ENCODE peak calls at places on chromosomes 1 and 21, in six cellular contexts. One of them, this sample, is unnamed.
A peak's percentile ranks its signal among the peaks of the same experiment; 100 is the strongest.

GRCh38 chr1:50328552-50328951 is 94.7 kb downstream of the DMRTA2 start:
- DNase-seq in endodermal cell: no peak
- DNase-seq in PC-9: no peak
- DNase-seq in tibial nerve: no peak
- DNase-seq in spleen: no peak
- DNase-seq in neural progenitor cell: no peak
- DNase-seq in this sample: no peak

GRCh38 chr1:27003745-27004470 is 8.7 kb downstream of the TENT5B start:
- DNase-seq in spleen: no peak
- DNase-seq in tibial nerve: no peak
- DNase-seq in neural progenitor cell: no peak
- DNase-seq in endodermal cell: peak; percentile 64
- DNase-seq in PC-9: no peak
- DNase-seq in this sample: no peak

GRCh38 chr1:219539645-219540254 is 73.2 kb downstream of the ZC3H11B start:
- DNase-seq in tibial nerve: no peak
- DNase-seq in endodermal cell: no peak
- DNase-seq in PC-9: no peak
- DNase-seq in neural progenitor cell: no peak
- DNase-seq in spleen: no peak
- DNase-seq in this sample: no peak

GRCh38 chr21:16195896-16196443 is 466.2 kb downstream of the USP25 start:
- DNase-seq in PC-9: no peak
- DNase-seq in spleen: no peak
- DNase-seq in neural progenitor cell: no peak
- DNase-seq in endodermal cell: no peak
- DNase-seq in tibial nerve: no peak
- DNase-seq in this sample: no peak

GRCh38 chr1:173410133-173410793 is 66.9 kb upstream of the PRDX6 start:
- DNase-seq in endodermal cell: no peak
- DNase-seq in PC-9: no peak
- DNase-seq in tibial nerve: no peak
- DNase-seq in neural progenitor cell: no peak
- DNase-seq in spleen: no peak
- DNase-seq in this sample: no peak

GRCh38 chr1:41325801-41326200 is 35.4 kb upstream of the FOXO6 start:
- DNase-seq in spleen: no peak
- DNase-seq in endodermal cell: no peak
- DNase-seq in neural progenitor cell: no peak
- DNase-seq in PC-9: peak; percentile 62
- DNase-seq in tibial nerve: no peak
- DNase-seq in this sample: no peak

GRCh38 chr1:226308166-226308722 is 720 bp downstream of the LIN9 start:
- DNase-seq in tibial nerve: no peak
- DNase-seq in spleen: no peak
- DNase-seq in endodermal cell: no peak
- DNase-seq in PC-9: no peak
- DNase-seq in neural progenitor cell: peak; percentile 5
- DNase-seq in this sample: no peak

GRCh38 chr1:207654320-207654719 is 9.4 kb downstream of the CR1L start:
- DNase-seq in PC-9: no peak
- DNase-seq in tibial nerve: no peak
- DNase-seq in neural progenitor cell: no peak
- DNase-seq in endodermal cell: no peak
- DNase-seq in spleen: no peak
- DNase-seq in this sample: no peak

GRCh38 chr21:41752231-41752681 is 14.6 kb downstream of the RIPK4 start:
- DNase-seq in spleen: no peak
- DNase-seq in neural progenitor cell: no peak
- DNase-seq in PC-9: peak; percentile 68
- DNase-seq in endodermal cell: no peak
- DNase-seq in tibial nerve: no peak
- DNase-seq in this sample: no peak

GRCh38 chr1:11058026-11058425 is 1.8 kb downstream of the SRM start:
- DNase-seq in tibial nerve: no peak
- DNase-seq in spleen: no peak
- DNase-seq in PC-9: no peak
- DNase-seq in neural progenitor cell: no peak
- DNase-seq in endodermal cell: no peak
- DNase-seq in this sample: no peak

GRCh38 chr1:147084273-147085096 is 87.8 kb downstream of the PRKAB2 start:
- DNase-seq in neural progenitor cell: peak; percentile 85
- DNase-seq in spleen: peak; percentile 84
- DNase-seq in endodermal cell: peak; percentile 93
- DNase-seq in tibial nerve: peak; percentile 44
- DNase-seq in PC-9: peak; percentile 97
- DNase-seq in this sample: peak; percentile 82

GRCh38 chr1:222331765-222332164 is 216.1 kb downstream of the HHIPL2 start:
- DNase-seq in spleen: no peak
- DNase-seq in tibial nerve: no peak
- DNase-seq in endodermal cell: no peak
- DNase-seq in PC-9: no peak
- DNase-seq in neural progenitor cell: no peak
- DNase-seq in this sample: no peak

GRCh38 chr1:212162635-212163034 is 122.6 kb upstream of the PPP2R5A start:
- DNase-seq in spleen: no peak
- DNase-seq in PC-9: no peak
- DNase-seq in endodermal cell: no peak
- DNase-seq in tibial nerve: peak; percentile 35
- DNase-seq in neural progenitor cell: no peak
- DNase-seq in this sample: no peak

GRCh38 chr1:52857443-52857842 is 14.9 kb downstream of the ZYG11A start:
- DNase-seq in spleen: no peak
- DNase-seq in PC-9: no peak
- DNase-seq in endodermal cell: no peak
- DNase-seq in tibial nerve: no peak
- DNase-seq in neural progenitor cell: no peak
- DNase-seq in this sample: no peak

GRCh38 chr1:55580845-55581332 is 365.7 kb upstream of the USP24 start:
- DNase-seq in tibial nerve: peak; percentile 51
- DNase-seq in spleen: no peak
- DNase-seq in endodermal cell: peak; percentile 28
- DNase-seq in neural progenitor cell: no peak
- DNase-seq in PC-9: peak; percentile 81
- DNase-seq in this sample: no peak

GRCh38 chr1:161367684-161368398 is at the start of gene CFAP126:
- DNase-seq in spleen: peak; percentile 82
- DNase-seq in PC-9: peak; percentile 61
- DNase-seq in endodermal cell: peak; percentile 85
- DNase-seq in tibial nerve: peak; percentile 54
- DNase-seq in neural progenitor cell: peak; percentile 15
- DNase-seq in this sample: peak; percentile 64

GRCh38 chr1:111481387-111482221 is 7.8 kb downstream of the C1orf162 start:
- DNase-seq in PC-9: peak; percentile 80
- DNase-seq in neural progenitor cell: peak; percentile 79
- DNase-seq in tibial nerve: peak; percentile 79
- DNase-seq in spleen: peak; percentile 93
- DNase-seq in endodermal cell: peak; percentile 92
- DNase-seq in this sample: peak; percentile 88

GRCh38 chr1:189851806-189852367 is 625.8 kb downstream of the BRINP3 start:
- DNase-seq in neural progenitor cell: no peak
- DNase-seq in PC-9: no peak
- DNase-seq in endodermal cell: no peak
- DNase-seq in spleen: no peak
- DNase-seq in tibial nerve: no peak
- DNase-seq in this sample: no peak

GRCh38 chr21:27807596-27807995 is 840.7 kb upstream of the ADAMTS5 start:
- DNase-seq in spleen: no peak
- DNase-seq in neural progenitor cell: no peak
- DNase-seq in endodermal cell: no peak
- DNase-seq in PC-9: no peak
- DNase-seq in tibial nerve: no peak
- DNase-seq in this sample: no peak

GRCh38 chr1:52665173-52666020 is 32.4 kb downstream of the SHISAL2A start:
- DNase-seq in spleen: no peak
- DNase-seq in endodermal cell: no peak
- DNase-seq in PC-9: no peak
- DNase-seq in tibial nerve: no peak
- DNase-seq in neural progenitor cell: no peak
- DNase-seq in this sample: no peak

GRCh38 chr1:226714148-226714547 is 24.9 kb downstream of the ITPKB start:
- DNase-seq in endodermal cell: no peak
- DNase-seq in PC-9: peak; percentile 48
- DNase-seq in spleen: no peak
- DNase-seq in neural progenitor cell: no peak
- DNase-seq in tibial nerve: no peak
- DNase-seq in this sample: no peak

GRCh38 chr21:33643658-33644311 is 1.5 kb downstream of the ITSN1 start:
- DNase-seq in tibial nerve: no peak
- DNase-seq in neural progenitor cell: peak; percentile 68
- DNase-seq in PC-9: no peak
- DNase-seq in endodermal cell: peak; percentile 54
- DNase-seq in spleen: no peak
- DNase-seq in this sample: no peak

GRCh38 chr1:40382601-40383000 is 9.1 kb downstream of the SMAP2 start:
- DNase-seq in PC-9: no peak
- DNase-seq in endodermal cell: no peak
- DNase-seq in spleen: no peak
- DNase-seq in tibial nerve: no peak
- DNase-seq in neural progenitor cell: no peak
- DNase-seq in this sample: no peak

GRCh38 chr1:79380078-79380477 is 373.5 kb upstream of the ADGRL4 start:
- DNase-seq in endodermal cell: no peak
- DNase-seq in neural progenitor cell: no peak
- DNase-seq in PC-9: no peak
- DNase-seq in tibial nerve: no peak
- DNase-seq in spleen: no peak
- DNase-seq in this sample: no peak

DNA sequence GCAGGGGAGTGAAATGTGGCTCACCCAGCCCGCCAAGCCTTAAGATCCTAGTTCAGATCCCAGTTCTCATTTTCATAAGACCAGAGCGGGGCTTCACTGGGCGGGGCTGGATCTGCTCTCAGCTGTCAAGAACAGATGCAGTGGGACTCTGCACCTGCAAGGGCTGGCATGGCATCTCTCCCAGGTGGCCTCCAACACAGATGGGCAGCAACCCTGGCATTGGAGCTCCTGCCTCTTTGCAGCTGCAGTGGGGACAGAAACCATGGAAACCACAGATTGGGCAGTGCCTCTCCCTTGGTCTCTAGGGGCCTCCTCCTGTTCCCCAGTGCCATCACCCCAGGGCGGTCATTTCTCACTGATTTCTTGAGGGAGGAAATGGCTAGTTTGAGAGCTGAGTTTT is 267.7 kb downstream of the PRDM2 start:
- DNase-seq in spleen: no peak
- DNase-seq in tibial nerve: no peak
- DNase-seq in neural progenitor cell: no peak
- DNase-seq in endodermal cell: no peak
- DNase-seq in PC-9: no peak
- DNase-seq in this sample: no peak
- H3K4me1 ChIP-seq in spleen: no peaks in the 10 kb centered on the region
- H3K4me1 ChIP-seq in tibial nerve: no peaks in the 10 kb centered on the region
- H3K4me1 ChIP-seq in neural progenitor cell: no peaks in the 10 kb centered on the region
- H3K4me1 ChIP-seq in endodermal cell: no peaks in the 10 kb centered on the region
- H3K4me1 ChIP-seq in PC-9: no peaks in the 10 kb centered on the region
- H3K4me1 ChIP-seq in this sample: no peaks in the 10 kb centered on the region

GRCh38 chr1:78263459-78263858 is 217.7 kb downstream of the GIPC2 start:
- DNase-seq in spleen: no peak
- DNase-seq in neural progenitor cell: no peak
- DNase-seq in tibial nerve: no peak
- DNase-seq in PC-9: no peak
- DNase-seq in endodermal cell: no peak
- DNase-seq in this sample: no peak
- H3K4me3 ChIP-seq in spleen: no peak overlapping the region
- H3K4me3 ChIP-seq in neural progenitor cell: no peak overlapping the region
- H3K4me3 ChIP-seq in tibial nerve: no peak overlapping the region
- H3K4me3 ChIP-seq in PC-9: no peak overlapping the region
- H3K4me3 ChIP-seq in endodermal cell: no peak overlapping the region
- H3K4me3 ChIP-seq in this sample: no peak overlapping the region

GRCh38 chr1:24155011-24155782 is 12.3 kb upstream of the IL22RA1 start:
- DNase-seq in tibial nerve: no peak
- DNase-seq in neural progenitor cell: peak; percentile 33
- DNase-seq in PC-9: no peak
- DNase-seq in spleen: no peak
- DNase-seq in endodermal cell: peak; percentile 85
- DNase-seq in this sample: no peak
- TF ChIP-seq CTCF in tibial nerve: no peak
- TF ChIP-seq CTCF in neural progenitor cell: peak; percentile 49
- TF ChIP-seq CTCF in PC-9: no peak
- TF ChIP-seq CTCF in spleen: no peak
- TF ChIP-seq CTCF in endodermal cell: peak; percentile 78
- TF ChIP-seq CTCF in this sample: no peak

GRCh38 chr1:105730701-105731100 is 1325.8 kb upstream of the PRMT6 start:
- DNase-seq in PC-9: no peak
- DNase-seq in endodermal cell: no peak
- DNase-seq in tibial nerve: no peak
- DNase-seq in neural progenitor cell: no peak
- DNase-seq in spleen: no peak
- DNase-seq in this sample: no peak

DNA sequence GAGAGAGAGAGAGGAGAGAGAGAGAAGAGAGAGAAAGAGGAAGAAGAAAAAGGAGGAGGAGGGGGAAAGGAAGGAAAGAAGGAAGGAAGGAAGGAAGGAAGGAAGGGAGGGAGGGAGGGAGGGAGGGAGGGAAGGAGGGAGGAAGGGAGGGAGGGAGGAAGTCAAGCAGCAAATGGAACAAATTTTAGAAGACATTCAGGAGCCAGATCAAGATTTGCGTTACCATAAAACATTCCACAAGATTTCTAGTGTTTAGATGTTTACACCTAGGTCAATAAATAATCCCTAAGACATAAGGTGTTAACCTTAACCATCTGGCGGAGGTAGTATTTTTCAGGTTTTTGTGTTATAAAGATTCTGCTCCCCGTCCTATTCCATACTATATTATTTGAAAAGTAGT is 1320.1 kb upstream of the PRMT6 start:
- DNase-seq in endodermal cell: no peak
- DNase-seq in PC-9: no peak
- DNase-seq in neural progenitor cell: no peak
- DNase-seq in tibial nerve: no peak
- DNase-seq in spleen: no peak
- DNase-seq in this sample: no peak
- H3K4me1 ChIP-seq in endodermal cell: no peaks in the 10 kb centered on the region
- H3K4me1 ChIP-seq in PC-9: no peaks in the 10 kb centered on the region
- H3K4me1 ChIP-seq in neural progenitor cell: no peaks in the 10 kb centered on the region
- H3K4me1 ChIP-seq in tibial nerve: no peaks in the 10 kb centered on the region
- H3K4me1 ChIP-seq in spleen: no peaks in the 10 kb centered on the region
- H3K4me1 ChIP-seq in this sample: no peaks in the 10 kb centered on the region

GRCh38 chr1:175841613-175842234 is 98.3 kb upstream of the TNR start:
- DNase-seq in neural progenitor cell: no peak
- DNase-seq in endodermal cell: no peak
- DNase-seq in PC-9: no peak
- DNase-seq in tibial nerve: no peak
- DNase-seq in spleen: no peak
- DNase-seq in this sample: no peak

GRCh38 chr1:175844877-175845276 is 101.5 kb upstream of the TNR start:
- DNase-seq in spleen: no peak
- DNase-seq in endodermal cell: no peak
- DNase-seq in neural progenitor cell: no peak
- DNase-seq in tibial nerve: no peak
- DNase-seq in PC-9: no peak
- DNase-seq in this sample: no peak

GRCh38 chr1:175842545-175842944 is 99.2 kb upstream of the TNR start:
- DNase-seq in neural progenitor cell: no peak
- DNase-seq in tibial nerve: no peak
- DNase-seq in endodermal cell: no peak
- DNase-seq in PC-9: no peak
- DNase-seq in spleen: no peak
- DNase-seq in this sample: no peak

GRCh38 chr1:175840787-175841186 is 97.4 kb upstream of the TNR start:
- DNase-seq in spleen: no peak
- DNase-seq in neural progenitor cell: no peak
- DNase-seq in PC-9: no peak
- DNase-seq in tibial nerve: no peak
- DNase-seq in endodermal cell: no peak
- DNase-seq in this sample: no peak

GRCh38 chr1:175839678-175840669 is 96.6 kb upstream of the TNR start:
- DNase-seq in neural progenitor cell: no peak
- DNase-seq in spleen: no peak
- DNase-seq in tibial nerve: no peak
- DNase-seq in endodermal cell: no peak
- DNase-seq in PC-9: peak; percentile 47
- DNase-seq in this sample: no peak
- H3K4me3 ChIP-seq in neural progenitor cell: no peak overlapping the region
- H3K4me3 ChIP-seq in spleen: no peak overlapping the region
- H3K4me3 ChIP-seq in tibial nerve: no peak overlapping the region
- H3K4me3 ChIP-seq in endodermal cell: no peak overlapping the region
- H3K4me3 ChIP-seq in PC-9: no peak overlapping the region
- H3K4me3 ChIP-seq in this sample: no peak overlapping the region